ENCODE peak calls at places on chromosome 19, in nine cellular contexts. Y, Q, R, V, I, U, L, S and K are unnamed samples.

GRCh38 chr19:4866595-4867424 is 657 bp downstream of the PLIN3 start:
- DNase-seq in Y (peak; percentile 74), Q (peak; percentile 68), R (peak; percentile 71), V (peak; percentile 67), I (peak; percentile 57), U (peak; percentile 82), L (peak; percentile 54), S (peak; percentile 73), K (no peak)

GRCh38 chr19:16587031-16588023 is 15.1 kb upstream of the SLC35E1 start:
- DNase-seq in Y (no peak), Q (no peak), R (no peak), V (no peak), I (no peak), U (peak; percentile 92), L (no peak), S (no peak), K (no peak)

GRCh38 chr19:16198363-16198636 is 589 bp downstream of the AP1M1 start:
- DNase-seq in Y (no peak), Q (peak; percentile 73), R (no peak), V (no peak), I (no peak), U (peak; percentile 77), L (no peak), S (no peak), K (no peak)

GRCh38 chr19:35975608-35976214 is 19.3 kb upstream of the SDHAF1 start:
- DNase-seq in Y (peak; percentile 78), Q (no peak), R (no peak), V (no peak), I (no peak), U (no peak), L (no peak), S (no peak), K (no peak)

GRCh38 chr19:35882074-35882832 is 13.9 kb downstream of the APLP1 start:
- DNase-seq in Y (peak; percentile 45), Q (no peak), R (no peak), V (no peak), I (no peak), U (no peak), L (no peak), S (no peak), K (no peak)

GRCh38 chr19:7970716-7971448 is 27.4 kb upstream of the TIMM44 start:
- DNase-seq in Y (peak; percentile 54), Q (no peak), R (no peak), V (no peak), I (no peak), U (peak; percentile 54), L (peak; percentile 35), S (no peak), K (no peak)

GRCh38 chr19:38173324-38174041 is 50.5 kb downstream of the DPF1 start:
- DNase-seq in Y (no peak), Q (no peak), R (peak; percentile 92), V (no peak), I (no peak), U (peak; percentile 84), L (peak; percentile 98), S (no peak), K (no peak)

GRCh38 chr19:1780272-1780957 is 27.1 kb downstream of the ONECUT3 start:
- DNase-seq in Y (no peak), Q (no peak), R (no peak), V (no peak), I (no peak), U (no peak), L (no peak), S (no peak), K (no peak)

GRCh38 chr19:10603084-10603872 is 16.2 kb upstream of the AP1M2 start:
- DNase-seq in Y (peak; percentile 64), Q (peak; percentile 60), R (peak; percentile 67), V (peak; percentile 59), I (peak; percentile 27), U (peak; percentile 94), L (no peak), S (peak; percentile 35), K (peak; percentile 33)

GRCh38 chr19:35613574-35613973 is 1.0 kb downstream of the HAUS5 start:
- DNase-seq in Y (no peak), Q (no peak), R (no peak), V (no peak), I (no peak), U (no peak), L (no peak), S (no peak), K (no peak)

GRCh38 chr19:38079926-38080380 is 144.1 kb downstream of the DPF1 start:
- DNase-seq in Y (no peak), Q (no peak), R (no peak), V (no peak), I (no peak), U (no peak), L (no peak), S (no peak), K (no peak)

GRCh38 chr19:42401365-42402303 is 11.5 kb upstream of the CNFN start:
- DNase-seq in Y (peak; percentile 81), Q (peak; percentile 69), R (peak; percentile 83), V (peak; percentile 87), I (peak; percentile 79), U (peak; percentile 93), L (peak; percentile 62), S (peak; percentile 88), K (no peak)

GRCh38 chr19:58304748-58305064 is 471 bp upstream of the ERVK3-1 start:
- DNase-seq in Y (no peak), Q (no peak), R (no peak), V (no peak), I (no peak), U (no peak), L (no peak), S (no peak), K (no peak)

GRCh38 chr19:58304255-58304654 is 922 bp upstream of the ERVK3-1 start:
- DNase-seq in Y (peak; percentile 39), Q (no peak), R (no peak), V (no peak), I (no peak), U (no peak), L (no peak), S (no peak), K (no peak)

GRCh38 chr19:58307736-58308135 is 2.6 kb downstream of the ERVK3-1 start:
- DNase-seq in Y (no peak), Q (no peak), R (no peak), V (no peak), I (no peak), U (no peak), L (no peak), S (no peak), K (no peak)

GRCh38 chr19:58305932-58306323 is 751 bp downstream of the ERVK3-1 start:
- DNase-seq in Y (no peak), Q (no peak), R (no peak), V (no peak), I (no peak), U (peak; percentile 49), L (no peak), S (no peak), K (no peak)

GRCh38 chr19:58305065-58305931 is at the start of gene ERVK3-1:
- DNase-seq in Y (peak; percentile 90), Q (peak; percentile 98), R (peak; percentile 98), V (peak; percentile 93), I (peak; percentile 93), U (peak; percentile 98), L (peak; percentile 96), S (peak; percentile 92), K (peak; percentile 92)
- H3K36me3 ChIP-seq in Y (peaks cover 61% of the 10 kb centered on the region), Q (peaks cover 4% of the 10 kb centered on the region), R (peaks cover 44% of the 10 kb centered on the region), V (peaks cover 4% of the 10 kb centered on the region), I (no peaks in the 10 kb centered on the region), U (no peaks in the 10 kb centered on the region), L (peaks cover 31% of the 10 kb centered on the region), S (no peaks in the 10 kb centered on the region), K (no peaks in the 10 kb centered on the region)

DNA sequence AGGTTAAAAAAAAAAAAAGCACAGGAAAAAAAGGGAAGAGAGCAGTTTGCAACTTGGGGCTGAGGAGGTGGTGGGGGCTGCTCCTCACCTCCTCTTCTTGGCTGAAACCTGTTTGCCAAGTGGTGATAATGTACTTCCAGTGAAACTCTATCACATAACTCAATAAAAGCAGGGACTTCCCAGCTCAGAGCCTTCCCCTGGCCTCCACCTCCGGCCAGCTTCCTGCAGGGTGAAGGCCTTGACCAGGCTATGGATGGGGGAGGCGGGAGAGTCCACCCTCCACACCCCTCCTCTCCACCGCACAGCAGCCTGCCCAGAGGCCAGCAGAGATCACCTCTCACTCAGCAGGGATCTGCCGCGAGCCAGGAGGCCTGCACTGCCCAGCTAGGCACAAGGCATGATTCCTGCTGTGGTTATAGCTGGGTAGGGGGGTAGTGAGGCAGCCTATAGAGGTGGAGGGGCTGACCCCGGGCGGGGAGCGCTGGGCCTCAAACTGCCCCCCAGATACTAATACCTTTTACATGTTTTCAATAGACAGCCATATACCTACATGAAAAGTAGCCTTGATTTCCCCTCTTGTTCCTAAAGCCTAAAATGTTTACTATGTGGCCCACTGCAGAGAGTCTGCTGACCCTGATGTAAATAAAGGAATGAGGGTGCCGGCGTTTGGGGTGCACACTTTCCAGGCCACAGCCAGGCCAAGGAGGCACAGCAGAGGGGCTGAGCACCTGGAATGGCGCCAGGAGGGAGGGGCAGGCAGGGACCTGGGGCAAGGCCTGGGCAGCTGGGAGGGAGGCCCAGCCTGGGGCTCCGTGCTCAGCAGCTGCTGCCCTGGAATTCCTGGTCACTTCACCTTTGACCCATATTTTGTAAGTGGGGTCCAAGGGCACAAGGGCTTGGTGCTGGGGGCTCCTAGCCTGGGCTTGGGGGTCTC is 10.3 kb downstream of the ZNF787 start:
- DNase-seq in Y (no peak), Q (peak; percentile 87), R (peak; percentile 80), V (no peak), I (no peak), U (no peak), L (peak; percentile 33), S (peak; percentile 80), K (no peak)
- H3K4me1 ChIP-seq in Y (peaks cover 8% of the 10 kb centered on the region), Q (peaks cover 17% of the 10 kb centered on the region), R (peaks cover 64% of the 10 kb centered on the region), V (peaks cover 35% of the 10 kb centered on the region), I (peaks cover 47% of the 10 kb centered on the region), U (peaks cover 92% of the 10 kb centered on the region), L (peaks cover 78% of the 10 kb centered on the region), S (peaks cover 44% of the 10 kb centered on the region), K (peaks cover 99% of the 10 kb centered on the region)

DNA sequence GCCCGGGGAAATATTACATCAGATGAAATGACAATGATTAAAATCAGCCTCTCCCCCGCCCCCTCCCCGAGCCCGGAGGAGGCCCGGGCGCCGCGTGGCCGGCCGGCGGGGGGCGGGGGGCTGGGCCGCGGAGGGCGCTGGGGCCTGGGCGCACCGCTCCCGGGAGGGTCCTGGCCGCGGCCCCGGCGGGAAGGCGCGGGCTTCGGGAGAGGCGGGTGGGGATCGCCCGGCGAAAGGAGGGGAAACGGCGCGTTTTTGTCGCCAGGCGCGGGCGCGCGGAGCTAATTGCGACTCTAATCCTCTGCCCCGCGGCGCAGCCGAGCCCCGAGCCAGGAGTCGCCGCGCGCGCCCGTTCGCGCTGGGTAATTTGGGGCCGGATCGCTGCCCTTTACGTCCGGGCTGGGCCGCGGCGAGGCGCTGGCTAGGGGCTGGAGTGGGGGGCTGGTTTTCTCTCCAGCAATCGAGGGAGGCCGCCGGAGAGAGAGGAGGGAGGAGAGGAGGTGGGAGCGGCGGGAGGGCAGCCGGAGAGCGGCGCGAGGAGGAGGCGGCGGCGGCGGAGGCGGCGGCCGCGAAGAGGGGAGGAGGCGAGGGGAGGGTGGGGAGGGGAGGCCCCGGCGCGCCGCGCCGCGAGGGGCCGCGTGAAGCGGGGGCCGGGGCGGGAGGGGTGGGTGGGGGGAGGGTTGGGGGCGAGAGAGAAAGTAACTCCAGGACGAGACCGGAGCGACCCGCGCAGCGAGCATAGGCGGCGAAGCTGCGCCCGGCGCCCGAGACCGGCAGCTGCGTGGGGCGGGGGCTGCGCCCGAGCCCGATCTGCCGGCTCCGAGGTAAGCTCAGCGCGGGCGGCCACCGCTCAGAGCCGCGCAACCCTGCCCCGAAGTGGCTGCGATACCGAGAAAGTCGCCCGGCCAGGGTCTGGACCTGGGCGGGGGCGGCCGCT is at the start of gene KCTD15:
- DNase-seq in Y (peak; percentile 75), Q (no peak), R (peak; percentile 58), V (no peak), I (peak; percentile 55), U (no peak), L (no peak), S (peak; percentile 73), K (no peak)
- TF ChIP-seq POLR2A in Y (no peak), Q (no peak), R (no peak), V (no peak), I (no peak), U (no peak), L (no peak), S (no peak), K (no peak)

GRCh38 chr19:3433313-3433712 is 47.0 kb downstream of the SMIM24 start:
- DNase-seq in Y (no peak), Q (no peak), R (no peak), V (no peak), I (no peak), U (no peak), L (no peak), S (no peak), K (no peak)
- H3K36me3 ChIP-seq in Y (peaks cover 72% of the 10 kb centered on the region), Q (no peaks in the 10 kb centered on the region), R (peaks cover 43% of the 10 kb centered on the region), V (no peaks in the 10 kb centered on the region), I (no peaks in the 10 kb centered on the region), U (no peaks in the 10 kb centered on the region), L (peaks cover 38% of the 10 kb centered on the region), S (no peaks in the 10 kb centered on the region), K (peaks cover 23% of the 10 kb centered on the region)